ENCODE peak calls at places on chromosomes 1 and 21, in five cellular contexts. H, B, C, X and A are unnamed samples.

GRCh38 chr1:236066828-236067386 is 2.0 kb upstream of the NID1 start:
- DNase-seq in H (no peak), B (peak; percentile 46), C (peak; percentile 77), X (no peak), A (no peak)

GRCh38 chr1:230218667-230219066 is 151.6 kb downstream of the GALNT2 start:
- DNase-seq in H (no peak), B (no peak), C (no peak), X (no peak), A (no peak)

GRCh38 chr21:35333831-35334593 is 284.9 kb upstream of the RUNX1 start:
- DNase-seq in H (no peak), B (no peak), C (no peak), X (no peak), A (no peak)

GRCh38 chr1:113981962-113982931 is 3.0 kb downstream of the OLFML3 start:
- DNase-seq in H (peak; percentile 51), B (peak; percentile 83), C (peak; percentile 79), X (peak; percentile 36), A (peak; percentile 83)

GRCh38 chr1:16143005-16143565 is 12.8 kb downstream of the EPHA2 start:
- DNase-seq in H (no peak), B (no peak), C (no peak), X (no peak), A (no peak)

GRCh38 chr1:31714442-31715096 is 10.8 kb upstream of the COL16A1 start:
- DNase-seq in H (peak; percentile 52), B (peak; percentile 95), C (peak; percentile 90), X (no peak), A (no peak)

GRCh38 chr1:25996966-25997758 is 701 bp downstream of the PAFAH2 start:
- DNase-seq in H (no peak), B (peak; percentile 24), C (no peak), X (no peak), A (peak; percentile 52)

GRCh38 chr1:30810416-30811105 is 53.0 kb upstream of the LAPTM5 start:
- DNase-seq in H (no peak), B (no peak), C (no peak), X (no peak), A (no peak)

GRCh38 chr1:58011978-58012377 is 534.5 kb downstream of the OMA1 start:
- DNase-seq in H (no peak), B (no peak), C (no peak), X (no peak), A (no peak)

GRCh38 chr21:37155216-37155615 is 82.2 kb downstream of the TTC3 start:
- DNase-seq in H (peak; percentile 63), B (no peak), C (no peak), X (no peak), A (no peak)

GRCh38 chr1:241782396-241782795 is 65.6 kb upstream of the EXO1 start:
- DNase-seq in H (no peak), B (no peak), C (no peak), X (no peak), A (no peak)

GRCh38 chr1:215595231-215595630 is 28.1 kb downstream of the KCTD3 start:
- DNase-seq in H (no peak), B (no peak), C (no peak), X (no peak), A (no peak)

GRCh38 chr1:56355422-56355821 is 223.9 kb downstream of the PLPP3 start:
- DNase-seq in H (no peak), B (no peak), C (no peak), X (no peak), A (no peak)

GRCh38 chr1:162283657-162284056 is 93.0 kb downstream of the SPATA46 start:
- DNase-seq in H (no peak), B (no peak), C (no peak), X (no peak), A (no peak)

GRCh38 chr21:41365377-41366107 is 3.7 kb downstream of the MX2 start:
- DNase-seq in H (no peak), B (no peak), C (no peak), X (no peak), A (no peak)

GRCh38 chr1:38962113-38962512 is 20.5 kb upstream of the RHBDL2 start:
- DNase-seq in H (no peak), B (no peak), C (no peak), X (no peak), A (peak; percentile 62)

GRCh38 chr1:208241541-208241940 is 2.6 kb downstream of the PLXNA2 start:
- DNase-seq in H (no peak), B (no peak), C (no peak), X (no peak), A (no peak)

GRCh38 chr1:25619101-25619890 is 2.7 kb downstream of the MAN1C1 start:
- DNase-seq in H (no peak), B (peak; percentile 58), C (no peak), X (no peak), A (no peak)

GRCh38 chr1:6012529-6013318 is 20.5 kb upstream of the NPHP4 start:
- DNase-seq in H (no peak), B (no peak), C (no peak), X (no peak), A (no peak)

GRCh38 chr1:187513190-187513589 is 684.4 kb downstream of the PLA2G4A start:
- DNase-seq in H (no peak), B (no peak), C (no peak), X (no peak), A (no peak)

GRCh38 chr1:156648951-156649350 is 7.0 kb downstream of the BCAN start:
- DNase-seq in H (no peak), B (no peak), C (no peak), X (no peak), A (no peak)

GRCh38 chr1:229938571-229938970 is 128.5 kb upstream of the GALNT2 start:
- DNase-seq in H (no peak), B (no peak), C (no peak), X (no peak), A (no peak)

GRCh38 chr1:246197076-246197475 is 310.0 kb downstream of the SMYD3 start:
- DNase-seq in H (no peak), B (no peak), C (no peak), X (no peak), A (no peak)

GRCh38 chr1:62144238-62144831 is 50.3 kb upstream of the L1TD1 start:
- DNase-seq in H (no peak), B (no peak), C (peak; percentile 59), X (peak; percentile 44), A (peak; percentile 4)

GRCh38 chr1:143735764-143736461 is 235.9 kb downstream of the FAM72C start:
- DNase-seq in H (no peak), B (no peak), C (no peak), X (no peak), A (no peak)

GRCh38 chr1:155037851-155038441 is 4.3 kb downstream of the DCST1 start:
- DNase-seq in H (no peak), B (no peak), C (no peak), X (no peak), A (no peak)

GRCh38 chr21:43734830-43735229 is 15.9 kb downstream of the PDXK start:
- DNase-seq in H (no peak), B (no peak), C (no peak), X (peak; percentile 83), A (peak; percentile 45)

GRCh38 chr1:56284933-56285332 is 294.4 kb downstream of the PLPP3 start:
- DNase-seq in H (peak; percentile 77), B (peak; percentile 37), C (no peak), X (peak; percentile 80), A (peak; percentile 28)

GRCh38 chr1:87386217-87386790 is 57.6 kb downstream of the LMO4 start:
- DNase-seq in H (no peak), B (no peak), C (no peak), X (no peak), A (no peak)

GRCh38 chr1:1946540-1946939 is 27.5 kb upstream of the TMEM52 start:
- DNase-seq in H (no peak), B (peak; percentile 48), C (no peak), X (no peak), A (no peak)

GRCh38 chr1:36729289-36729688 is 246.6 kb upstream of the CSF3R start:
- DNase-seq in H (no peak), B (no peak), C (no peak), X (no peak), A (no peak)

GRCh38 chr1:36728846-36729245 is 246.1 kb upstream of the CSF3R start:
- DNase-seq in H (no peak), B (no peak), C (no peak), X (no peak), A (no peak)

GRCh38 chr1:36730599-36730998 is 247.9 kb upstream of the CSF3R start:
- DNase-seq in H (no peak), B (no peak), C (no peak), X (no peak), A (no peak)

GRCh38 chr1:36731226-36732037 is 248.7 kb upstream of the CSF3R start:
- DNase-seq in H (no peak), B (no peak), C (no peak), X (no peak), A (no peak)

DNA sequence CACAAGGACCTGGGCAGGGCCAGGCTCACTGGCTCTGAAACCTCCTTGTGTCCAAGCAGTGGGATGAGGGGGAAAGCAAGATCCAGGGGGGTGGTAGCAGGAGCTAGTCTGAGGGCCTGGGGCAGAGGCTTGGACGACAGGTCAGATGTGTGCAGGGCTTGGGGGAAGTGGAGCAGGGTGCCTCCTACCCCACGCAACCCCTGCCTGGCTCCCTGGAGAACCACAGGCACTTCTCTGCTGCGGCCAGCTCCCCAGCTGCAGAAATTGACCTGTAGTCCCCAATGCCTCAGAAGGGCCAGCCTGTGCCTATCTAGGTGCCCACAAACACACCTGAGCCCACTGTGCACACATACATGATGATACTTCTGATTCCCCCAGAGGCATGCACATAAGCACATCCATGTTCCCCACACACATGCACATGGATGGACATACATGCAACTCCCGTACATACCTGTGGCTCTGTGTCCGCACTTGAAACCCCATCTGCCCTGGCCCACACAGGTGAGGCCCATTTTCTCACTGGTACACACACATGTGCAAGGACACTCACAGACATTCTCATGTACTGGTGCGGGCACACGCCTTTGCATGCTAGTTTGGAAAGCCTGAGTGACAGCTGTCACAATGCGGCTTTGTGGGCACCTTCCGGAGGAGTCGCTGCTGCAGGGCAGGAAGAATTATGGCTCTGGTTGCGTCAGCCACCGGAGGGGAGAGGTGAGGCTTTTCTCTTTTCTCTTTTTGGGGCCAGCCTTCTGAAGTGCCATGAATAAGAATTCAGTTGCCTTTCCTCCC is 247.2 kb upstream of the CSF3R start:
- DNase-seq in H (no peak), B (no peak), C (no peak), X (no peak), A (no peak)
- H3K4me3 ChIP-seq in H (no peak overlapping the region), B (no peak overlapping the region), C (no peak overlapping the region), X (no peak overlapping the region), A (no peak overlapping the region)

GRCh38 chr1:8420318-8420717 is 102.4 kb downstream of the SLC45A1 start:
- DNase-seq in H (no peak), B (no peak), C (no peak), X (no peak), A (no peak)
- H3K4me3 ChIP-seq in H (no peak overlapping the region), B (peak overlapping the region; percentile 85), C (peak overlapping the region; percentile 85), X (peak overlapping the region; percentile 0), A (peak overlapping the region; percentile 22)

GRCh38 chr1:20964540-20965484 is 177.7 kb upstream of the HP1BP3 start:
- DNase-seq in H (no peak), B (no peak), C (no peak), X (no peak), A (no peak)
- H3K4me3 ChIP-seq in H (no peak overlapping the region), B (no peak overlapping the region), C (no peak overlapping the region), X (no peak overlapping the region), A (no peak overlapping the region)

DNA sequence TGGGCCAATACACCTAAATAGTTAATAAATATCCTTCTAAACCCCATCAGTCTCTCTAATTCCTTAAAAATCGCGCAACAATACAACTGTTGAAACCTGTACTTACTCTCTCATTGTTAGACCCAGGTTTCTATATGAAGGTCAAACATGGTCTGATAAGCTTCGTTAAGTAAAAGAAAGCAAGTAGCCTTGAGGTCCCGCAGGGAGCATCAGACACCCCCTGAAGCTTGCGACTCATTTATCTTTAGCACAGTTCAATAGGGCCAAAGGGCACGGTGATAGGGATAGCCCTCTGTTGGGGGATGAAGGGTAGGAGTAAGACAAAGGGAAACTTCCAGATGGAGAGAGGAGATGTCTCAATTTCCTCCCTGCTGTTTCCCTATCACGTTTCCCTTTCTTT is 27.3 kb upstream of the THEM4 start:
- DNase-seq in H (no peak), B (no peak), C (no peak), X (no peak), A (no peak)
- H3K4me3 ChIP-seq in H (no peak overlapping the region), B (no peak overlapping the region), C (no peak overlapping the region), X (no peak overlapping the region), A (no peak overlapping the region)